ENCODE peak calls at places on chromosomes 6 and 20, in ten cellular contexts. O, D, P, X, I, J, C, S, N and U are unnamed samples.

GRCh38 chr6:157682856-157683481 is 140.1 kb upstream of the SNX9 start:
- DNase-seq in O (peak; percentile 55), S (peak; percentile 45), D (no peak), N (no peak), J (peak; percentile 59), I (no peak), P (no peak), X (no peak), C (no peak), U (no peak)

GRCh38 chr20:32135983-32136515 is 26.5 kb downstream of the TM9SF4 start:
- DNase-seq in J (no peak), O (no peak), C (no peak), D (no peak), P (no peak), S (no peak), I (no peak), N (no peak), X (no peak), U (no peak)

GRCh38 chr6:117206951-117207687 is 58.2 kb upstream of the VGLL2 start:
- DNase-seq in C (no peak), J (no peak), X (no peak), O (no peak), P (no peak), N (no peak), S (no peak), I (no peak), D (no peak), U (no peak)

GRCh38 chr6:111482236-111482958 is 621 bp downstream of the REV3L start:
- DNase-seq in C (peak; percentile 91), X (peak; percentile 61), D (peak; percentile 85), P (no peak), J (peak; percentile 28), I (no peak), S (peak; percentile 66), N (peak; percentile 17), O (no peak), U (peak; percentile 82)

GRCh38 chr20:47927944-47928343 is 142.7 kb upstream of the SULF2 start:
- DNase-seq in C (no peak), P (no peak), J (no peak), O (no peak), I (no peak), X (no peak), D (no peak), N (no peak), S (no peak), U (no peak)

GRCh38 chr6:43817192-43817591 is 47.2 kb downstream of the VEGFA start:
- DNase-seq in D (no peak), P (no peak), O (peak; percentile 66), X (no peak), N (no peak), J (peak; percentile 31), C (no peak), S (no peak), I (peak; percentile 93), U (peak; percentile 89)

GRCh38 chr20:44691424-44692423 is 23.4 kb upstream of the CCN5 start:
- DNase-seq in P (no peak), N (no peak), X (peak; percentile 59), C (no peak), J (no peak), I (no peak), O (no peak), D (peak; percentile 79), S (peak; percentile 59), U (no peak)

GRCh38 chr6:75347797-75348610 is 63.4 kb upstream of the TMEM30A start:
- DNase-seq in C (no peak), O (no peak), S (no peak), N (no peak), I (no peak), P (no peak), D (no peak), J (peak; percentile 41), X (no peak), U (no peak)

GRCh38 chr6:105951322-105951721 is 134.8 kb upstream of the PRDM1 start:
- DNase-seq in D (no peak), O (no peak), C (no peak), N (no peak), J (no peak), S (no peak), I (no peak), X (no peak), P (no peak), U (no peak)

GRCh38 chr20:57223648-57224489 is 42.6 kb downstream of the BMP7 start:
- DNase-seq in I (no peak), P (no peak), O (no peak), C (no peak), S (peak; percentile 31), N (no peak), D (no peak), X (peak; percentile 30), J (no peak), U (no peak)

GRCh38 chr6:25014806-25015560 is 79.2 kb upstream of the RIPOR2 start:
- DNase-seq in J (peak; percentile 78), I (no peak), X (no peak), N (no peak), S (peak; percentile 56), O (no peak), C (no peak), P (no peak), D (peak; percentile 78), U (no peak)

GRCh38 chr6:167699141-167700036 is 127.3 kb upstream of the AFDN start:
- DNase-seq in X (peak; percentile 60), D (peak; percentile 82), N (no peak), O (no peak), J (no peak), P (peak; percentile 27), C (peak; percentile 93), I (peak; percentile 18), S (peak; percentile 61), U (no peak)

GRCh38 chr6:14713561-14713960 is 532.3 kb upstream of the JARID2 start:
- DNase-seq in D (no peak), N (no peak), I (no peak), S (no peak), C (no peak), X (no peak), J (no peak), O (no peak), P (no peak), U (no peak)

DNA sequence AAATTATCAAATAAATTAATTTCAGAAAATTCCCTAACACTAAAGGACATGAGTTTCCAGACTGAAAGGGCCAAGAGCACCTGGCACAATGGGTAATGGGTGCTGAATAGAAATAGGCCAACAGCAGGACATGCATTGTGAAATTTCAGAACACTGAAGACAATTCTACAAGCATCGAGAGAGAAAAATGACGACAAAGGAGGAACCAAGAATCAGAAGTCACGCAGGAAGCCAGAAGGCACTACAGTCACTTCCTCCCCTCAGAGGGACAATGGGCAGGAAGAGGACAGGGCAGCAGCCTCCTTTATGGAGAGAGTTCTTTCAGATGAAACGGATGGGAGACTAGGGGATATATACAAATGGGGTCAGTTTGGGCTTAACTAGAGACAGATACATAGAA is 29.6 kb downstream of the PCNA start:
- DNase-seq in J (no peak), N (no peak), S (no peak), C (peak; percentile 81), X (no peak), I (no peak), O (no peak), P (no peak), D (no peak), U (no peak)
- TF ChIP-seq POLR2A in J (no peak), N (no peak), S (no peak), C (no peak), X (no peak), I (no peak), O (no peak), P (no peak), D (no peak), U (no peak)

GRCh38 chr20:35225319-35226125 is 968 bp upstream of the MMP24 start:
- DNase-seq in N (no peak), D (no peak), O (no peak), C (no peak), P (no peak), I (no peak), X (no peak), J (no peak), S (no peak), U (no peak)
- TF ChIP-seq POLR2A in N (no peak), D (no peak), O (no peak), C (no peak), P (no peak), I (no peak), X (no peak), J (no peak), S (no peak), U (no peak)

DNA sequence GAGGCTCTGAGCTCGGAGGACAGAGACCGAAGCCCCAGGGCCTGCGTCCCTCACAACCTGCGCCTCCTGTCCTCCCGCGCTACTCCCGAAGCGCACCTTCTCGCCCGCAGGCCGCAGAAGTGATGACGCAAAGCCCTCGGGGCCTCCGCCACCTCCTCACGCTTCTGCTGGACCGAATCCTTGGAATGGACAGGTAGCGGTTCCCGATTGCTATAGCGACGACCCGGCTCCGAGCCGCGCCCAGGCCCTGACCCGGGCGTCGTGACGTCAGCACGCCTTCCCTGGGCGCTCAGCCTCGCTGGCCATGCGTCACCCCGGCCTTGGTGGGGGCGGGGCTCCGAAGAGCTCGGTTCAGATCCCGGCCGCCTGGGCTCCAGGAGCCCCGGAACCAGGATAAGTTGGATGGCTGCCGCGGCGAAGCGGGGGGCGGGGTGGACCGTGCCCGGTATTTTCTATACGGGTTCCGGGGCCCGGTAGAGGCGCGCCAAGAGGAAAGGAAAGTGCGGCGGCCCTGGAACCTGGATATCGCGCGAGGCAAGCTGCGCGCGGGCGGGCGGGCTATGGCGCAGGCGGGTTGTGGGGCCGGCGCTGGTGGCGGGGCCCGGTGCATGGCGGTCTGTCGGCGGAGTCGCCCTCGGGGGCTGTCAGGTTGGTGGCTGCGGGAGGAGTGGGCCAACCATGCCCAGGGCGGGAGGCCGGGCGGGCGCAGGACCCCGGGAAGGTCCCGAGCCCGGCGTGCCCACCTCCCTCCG is at the start of gene ZNF76:
- DNase-seq in C (peak; percentile 98), O (peak; percentile 87), D (peak; percentile 99), P (peak; percentile 63), X (peak; percentile 99), I (peak; percentile 95), N (peak; percentile 97), S (peak; percentile 98), J (peak; percentile 95), U (peak; percentile 97)
- TF ChIP-seq POLR2A in C (no peak), O (peak; percentile 62), D (peak; percentile 50), P (peak; percentile 89), X (peak; percentile 8), I (peak; percentile 55), N (peak; percentile 39), S (peak; percentile 73), J (peak; percentile 58), U (peak; percentile 54)

DNA sequence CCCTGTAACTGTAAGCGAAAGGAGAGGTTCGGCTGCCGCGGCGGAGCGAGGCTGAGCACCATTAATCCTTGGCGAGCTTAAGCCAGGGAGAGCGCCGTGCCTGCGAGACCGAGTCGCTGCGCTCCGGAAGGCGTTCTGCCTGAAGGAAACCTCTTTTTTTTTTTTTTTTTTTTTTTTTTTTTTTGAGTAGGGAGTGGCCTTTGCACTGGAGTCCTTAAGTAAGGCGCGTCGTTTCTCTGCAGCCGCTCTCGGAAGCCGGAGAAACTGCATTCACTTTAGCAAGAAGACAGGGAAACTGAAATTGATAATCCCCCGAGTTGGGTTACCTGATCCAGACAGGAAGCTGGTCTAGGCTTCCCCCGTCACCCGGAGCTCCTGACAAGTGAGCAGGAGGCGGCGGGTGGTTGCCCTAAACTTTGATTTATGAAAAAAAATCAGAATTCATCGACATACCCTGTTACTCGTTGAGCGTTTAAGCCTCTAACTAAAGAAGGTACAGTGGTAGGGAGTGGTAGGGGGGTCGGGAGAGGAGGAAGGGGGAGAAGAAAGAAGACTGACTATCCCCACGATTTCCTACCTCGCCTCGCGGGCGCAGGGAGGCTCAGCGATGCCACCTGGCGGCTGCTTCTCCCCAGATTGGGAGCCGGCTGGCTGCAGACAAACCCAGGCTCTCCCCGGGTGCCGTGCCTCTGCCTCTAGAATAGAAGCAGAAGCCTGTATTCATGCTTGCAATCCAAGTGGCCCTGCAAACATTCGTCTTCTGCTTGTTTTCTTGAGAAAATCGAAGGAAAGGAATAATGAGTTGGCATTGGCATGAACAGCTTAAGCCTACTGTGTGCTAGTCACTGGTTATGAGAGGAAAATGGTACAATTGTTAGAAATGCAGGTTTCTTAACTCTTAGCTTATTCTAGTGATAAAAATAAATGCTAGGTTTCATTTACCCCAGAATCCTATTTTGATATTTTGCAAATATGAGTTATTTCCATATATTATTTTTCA is 4.4 kb upstream of the SOX4 start:
- DNase-seq in D (peak; percentile 91), X (peak; percentile 92), C (peak; percentile 97), S (peak; percentile 89), I (peak; percentile 74), O (peak; percentile 53), J (peak; percentile 90), P (no peak), N (peak; percentile 44), U (peak; percentile 75)
- TF ChIP-seq POLR2A in D (no peak), X (no peak), C (peak; percentile 6), S (peak; percentile 28), I (peak; percentile 0), O (no peak), J (peak; percentile 44), P (peak; percentile 59), N (peak; percentile 70), U (no peak)